ENCODE peak calls at places on chromosomes 13 and 19, in five cellular contexts. One of them, this sample, is unnamed.
A peak's percentile ranks its signal among the peaks of the same experiment; 100 is the strongest.

GRCh38 chr19:57803594-57804325 is 11.0 kb downstream of the ZNF552 start:
- DNase-seq in AML-193: no peak
- DNase-seq in putamen: no peak
- DNase-seq in T-helper 9 cell: no peak
- DNase-seq in GF-D8: peak; percentile 22
- DNase-seq in this sample: no peak

GRCh38 chr19:47414469-47414868 is 4.9 kb downstream of the MEIS3 start:
- DNase-seq in AML-193: no peak
- DNase-seq in putamen: no peak
- DNase-seq in T-helper 9 cell: no peak
- DNase-seq in GF-D8: no peak
- DNase-seq in this sample: peak; percentile 82

GRCh38 chr19:5694952-5695648 is 5.0 kb downstream of the RPL36 start:
- DNase-seq in AML-193: no peak
- DNase-seq in putamen: no peak
- DNase-seq in T-helper 9 cell: no peak
- DNase-seq in GF-D8: no peak
- DNase-seq in this sample: no peak

GRCh38 chr19:31253816-31254551 is 95.3 kb downstream of the TSHZ3 start:
- DNase-seq in AML-193: no peak
- DNase-seq in putamen: no peak
- DNase-seq in T-helper 9 cell: no peak
- DNase-seq in GF-D8: no peak
- DNase-seq in this sample: no peak

GRCh38 chr19:2636142-2636896 is 66.2 kb downstream of the GNG7 start:
- DNase-seq in AML-193: no peak
- DNase-seq in putamen: no peak
- DNase-seq in T-helper 9 cell: no peak
- DNase-seq in GF-D8: no peak
- DNase-seq in this sample: no peak

GRCh38 chr19:29662604-29663404 is 2.5 kb upstream of the PLEKHF1 start:
- DNase-seq in AML-193: no peak
- DNase-seq in putamen: no peak
- DNase-seq in T-helper 9 cell: no peak
- DNase-seq in GF-D8: peak; percentile 11
- DNase-seq in this sample: no peak

GRCh38 chr19:50465000-50465399 is 11.3 kb upstream of the EMC10 start:
- DNase-seq in AML-193: no peak
- DNase-seq in putamen: no peak
- DNase-seq in T-helper 9 cell: no peak
- DNase-seq in GF-D8: no peak
- DNase-seq in this sample: no peak

GRCh38 chr19:13095393-13095784 is 7.3 kb downstream of the LYL1 start:
- DNase-seq in AML-193: no peak
- DNase-seq in putamen: no peak
- DNase-seq in T-helper 9 cell: no peak
- DNase-seq in GF-D8: no peak
- DNase-seq in this sample: no peak

GRCh38 chr13:25371158-25371557 is 616 bp upstream of the ATP8A2 start:
- DNase-seq in AML-193: no peak
- DNase-seq in putamen: no peak
- DNase-seq in T-helper 9 cell: no peak
- DNase-seq in GF-D8: no peak
- DNase-seq in this sample: no peak

GRCh38 chr13:113400621-113401451 is 36.9 kb upstream of the GRTP1 start:
- DNase-seq in AML-193: no peak
- DNase-seq in putamen: no peak
- DNase-seq in T-helper 9 cell: no peak
- DNase-seq in GF-D8: no peak
- DNase-seq in this sample: no peak

GRCh38 chr19:927044-927706 is 1.3 kb downstream of the ARID3A start:
- DNase-seq in AML-193: no peak
- DNase-seq in putamen: no peak
- DNase-seq in T-helper 9 cell: no peak
- DNase-seq in GF-D8: peak; percentile 80
- DNase-seq in this sample: no peak

GRCh38 chr13:28267495-28267894 is 129.2 kb downstream of the PAN3 start:
- DNase-seq in AML-193: no peak
- DNase-seq in putamen: no peak
- DNase-seq in T-helper 9 cell: no peak
- DNase-seq in GF-D8: no peak
- DNase-seq in this sample: no peak

GRCh38 chr13:76921516-76921915 is 26.8 kb upstream of the ACOD1 start:
- DNase-seq in AML-193: no peak
- DNase-seq in putamen: no peak
- DNase-seq in T-helper 9 cell: no peak
- DNase-seq in GF-D8: no peak
- DNase-seq in this sample: no peak

GRCh38 chr19:42132030-42132628 is at the start of gene POU2F2:
- DNase-seq in AML-193: no peak
- DNase-seq in putamen: peak; percentile 17
- DNase-seq in T-helper 9 cell: peak; percentile 83
- DNase-seq in GF-D8: no peak
- DNase-seq in this sample: no peak

GRCh38 chr13:41542281-41542680 is 84.9 kb downstream of the RGCC start:
- DNase-seq in AML-193: no peak
- DNase-seq in putamen: no peak
- DNase-seq in T-helper 9 cell: no peak
- DNase-seq in GF-D8: no peak
- DNase-seq in this sample: no peak

GRCh38 chr13:20359335-20359734 is 127.2 kb upstream of the GJB6 start:
- DNase-seq in AML-193: no peak
- DNase-seq in putamen: no peak
- DNase-seq in T-helper 9 cell: no peak
- DNase-seq in GF-D8: no peak
- DNase-seq in this sample: peak; percentile 65

GRCh38 chr13:27170221-27170520 is 1.4 kb downstream of the USP12 start:
- DNase-seq in AML-193: peak; percentile 73
- DNase-seq in putamen: no peak
- DNase-seq in T-helper 9 cell: no peak
- DNase-seq in GF-D8: no peak
- DNase-seq in this sample: no peak

GRCh38 chr13:100280681-100281080 is 191.8 kb downstream of the PCCA start:
- DNase-seq in AML-193: no peak
- DNase-seq in putamen: no peak
- DNase-seq in T-helper 9 cell: no peak
- DNase-seq in GF-D8: no peak
- DNase-seq in this sample: no peak

GRCh38 chr13:63873936-63874335 is 2458.3 kb upstream of the PCDH20 start:
- DNase-seq in AML-193: no peak
- DNase-seq in putamen: no peak
- DNase-seq in T-helper 9 cell: no peak
- DNase-seq in GF-D8: no peak
- DNase-seq in this sample: no peak

GRCh38 chr19:19256072-19256969 is 16.8 kb downstream of the TM6SF2 start:
- DNase-seq in AML-193: no peak
- DNase-seq in putamen: no peak
- DNase-seq in T-helper 9 cell: no peak
- DNase-seq in GF-D8: peak; percentile 23
- DNase-seq in this sample: peak; percentile 40

GRCh38 chr13:41962994-41963393 is 2.1 kb upstream of the VWA8 start:
- DNase-seq in AML-193: no peak
- DNase-seq in putamen: no peak
- DNase-seq in T-helper 9 cell: no peak
- DNase-seq in GF-D8: no peak
- DNase-seq in this sample: no peak

GRCh38 chr19:2289714-2290435 is 7.9 kb upstream of the PEAK3 start:
- DNase-seq in AML-193: peak; percentile 95
- DNase-seq in putamen: no peak
- DNase-seq in T-helper 9 cell: peak; percentile 38
- DNase-seq in GF-D8: peak; percentile 88
- DNase-seq in this sample: no peak

GRCh38 chr19:38979867-38980266 is 4.3 kb upstream of the FBXO17 start:
- DNase-seq in AML-193: no peak
- DNase-seq in putamen: no peak
- DNase-seq in T-helper 9 cell: no peak
- DNase-seq in GF-D8: no peak
- DNase-seq in this sample: no peak

GRCh38 chr13:88704600-88705275 is 1033.6 kb downstream of the SLITRK5 start:
- DNase-seq in AML-193: no peak
- DNase-seq in putamen: peak; percentile 42
- DNase-seq in T-helper 9 cell: no peak
- DNase-seq in GF-D8: no peak
- DNase-seq in this sample: no peak

GRCh38 chr19:38674388-38675133 is 27.1 kb downstream of the ACTN4 start:
- DNase-seq in AML-193: no peak
- DNase-seq in putamen: no peak
- DNase-seq in T-helper 9 cell: no peak
- DNase-seq in GF-D8: no peak
- DNase-seq in this sample: no peak

GRCh38 chr13:41649659-41650058 is 192.3 kb downstream of the RGCC start:
- DNase-seq in AML-193: no peak
- DNase-seq in putamen: no peak
- DNase-seq in T-helper 9 cell: no peak
- DNase-seq in GF-D8: no peak
- DNase-seq in this sample: peak; percentile 22

GRCh38 chr13:105814219-105814901 is 721.1 kb downstream of the EFNB2 start:
- DNase-seq in AML-193: no peak
- DNase-seq in putamen: no peak
- DNase-seq in T-helper 9 cell: no peak
- DNase-seq in GF-D8: no peak
- DNase-seq in this sample: no peak

GRCh38 chr13:107202371-107203023 is 634.6 kb upstream of the ARGLU1 start:
- DNase-seq in AML-193: no peak
- DNase-seq in putamen: no peak
- DNase-seq in T-helper 9 cell: no peak
- DNase-seq in GF-D8: no peak
- DNase-seq in this sample: no peak

GRCh38 chr19:54430306-54431254 is 15.3 kb downstream of the TTYH1 start:
- DNase-seq in AML-193: no peak
- DNase-seq in putamen: no peak
- DNase-seq in T-helper 9 cell: peak; percentile 39
- DNase-seq in GF-D8: no peak
- DNase-seq in this sample: no peak

GRCh38 chr13:28344163-28344562 is 150.8 kb downstream of the FLT1 start:
- DNase-seq in AML-193: no peak
- DNase-seq in putamen: no peak
- DNase-seq in T-helper 9 cell: no peak
- DNase-seq in GF-D8: no peak
- DNase-seq in this sample: no peak

GRCh38 chr19:6392219-6393073 is 518 bp downstream of the GTF2F1 start:
- DNase-seq in AML-193: no peak
- DNase-seq in putamen: no peak
- DNase-seq in T-helper 9 cell: no peak
- DNase-seq in GF-D8: no peak
- DNase-seq in this sample: no peak

GRCh38 chr19:39971380-39971841 is 446 bp downstream of the PSMC4 start:
- DNase-seq in AML-193: no peak
- DNase-seq in putamen: no peak
- DNase-seq in T-helper 9 cell: no peak
- DNase-seq in GF-D8: no peak
- DNase-seq in this sample: no peak

GRCh38 chr19:6091771-6092291 is 18.5 kb downstream of the RFX2 start:
- DNase-seq in AML-193: no peak
- DNase-seq in putamen: peak; percentile 44
- DNase-seq in T-helper 9 cell: no peak
- DNase-seq in GF-D8: no peak
- DNase-seq in this sample: no peak